ENCODE peak calls at places on chromosome 15, in five cellular contexts. One of them, this sample, is unnamed.

GRCh38 chr15:90681480-90681879 is 35.7 kb upstream of the BLM start:
- DNase-seq in astrocyte of the spinal cord: peak
- DNase-seq in iris pigment epithelial cell: peak
- DNase-seq in GDM1: no peak
- DNase-seq in activated CD4-positive, alpha-beta T cell treated with anti-CD3 and anti-CD28 coated beads, Interleukin-2, amount 50 U/mL, for 24 hours: no peak
- DNase-seq in this sample: no peak

GRCh38 chr15:58299311-58299850 is 132.4 kb upstream of the LIPC start:
- DNase-seq in astrocyte of the spinal cord: peak
- DNase-seq in iris pigment epithelial cell: peak
- DNase-seq in GDM1: no peak
- DNase-seq in activated CD4-positive, alpha-beta T cell treated with anti-CD3 and anti-CD28 coated beads, Interleukin-2, amount 50 U/mL, for 24 hours: no peak
- DNase-seq in this sample: no peak

GRCh38 chr15:42056934-42057743 is 36.3 kb upstream of the PLA2G4E start:
- DNase-seq in astrocyte of the spinal cord: peak
- DNase-seq in iris pigment epithelial cell: peak
- DNase-seq in GDM1: no peak
- DNase-seq in activated CD4-positive, alpha-beta T cell treated with anti-CD3 and anti-CD28 coated beads, Interleukin-2, amount 50 U/mL, for 24 hours: peak
- DNase-seq in this sample: peak

GRCh38 chr15:29379647-29380046 is 110.0 kb upstream of the NSMCE3 start:
- DNase-seq in astrocyte of the spinal cord: no peak
- DNase-seq in iris pigment epithelial cell: no peak
- DNase-seq in GDM1: no peak
- DNase-seq in activated CD4-positive, alpha-beta T cell treated with anti-CD3 and anti-CD28 coated beads, Interleukin-2, amount 50 U/mL, for 24 hours: no peak
- DNase-seq in this sample: no peak

GRCh38 chr15:96053039-96054021 is 277.2 kb upstream of the NR2F2 start:
- DNase-seq in astrocyte of the spinal cord: peak
- DNase-seq in iris pigment epithelial cell: no peak
- DNase-seq in GDM1: no peak
- DNase-seq in activated CD4-positive, alpha-beta T cell treated with anti-CD3 and anti-CD28 coated beads, Interleukin-2, amount 50 U/mL, for 24 hours: no peak
- DNase-seq in this sample: no peak

GRCh38 chr15:62163847-62164499 is 1.1 kb downstream of the C2CD4B start:
- DNase-seq in astrocyte of the spinal cord: no peak
- DNase-seq in iris pigment epithelial cell: no peak
- DNase-seq in GDM1: no peak
- DNase-seq in activated CD4-positive, alpha-beta T cell treated with anti-CD3 and anti-CD28 coated beads, Interleukin-2, amount 50 U/mL, for 24 hours: no peak
- DNase-seq in this sample: no peak

GRCh38 chr15:40844543-40844981 is 714 bp downstream of the SPINT1 start:
- DNase-seq in astrocyte of the spinal cord: no peak
- DNase-seq in iris pigment epithelial cell: no peak
- DNase-seq in GDM1: no peak
- DNase-seq in activated CD4-positive, alpha-beta T cell treated with anti-CD3 and anti-CD28 coated beads, Interleukin-2, amount 50 U/mL, for 24 hours: peak
- DNase-seq in this sample: no peak

GRCh38 chr15:99565031-99565280 is 828 bp upstream of the MEF2A start:
- DNase-seq in astrocyte of the spinal cord: no peak
- DNase-seq in iris pigment epithelial cell: no peak
- DNase-seq in GDM1: no peak
- DNase-seq in activated CD4-positive, alpha-beta T cell treated with anti-CD3 and anti-CD28 coated beads, Interleukin-2, amount 50 U/mL, for 24 hours: no peak
- DNase-seq in this sample: no peak

GRCh38 chr15:74523982-74524381 is 17.0 kb upstream of the ARID3B start:
- DNase-seq in astrocyte of the spinal cord: no peak
- DNase-seq in iris pigment epithelial cell: no peak
- DNase-seq in GDM1: no peak
- DNase-seq in activated CD4-positive, alpha-beta T cell treated with anti-CD3 and anti-CD28 coated beads, Interleukin-2, amount 50 U/mL, for 24 hours: no peak
- DNase-seq in this sample: no peak

GRCh38 chr15:57861039-57861638 is 154.6 kb downstream of the POLR2M start:
- DNase-seq in astrocyte of the spinal cord: peak
- DNase-seq in iris pigment epithelial cell: peak
- DNase-seq in GDM1: peak
- DNase-seq in activated CD4-positive, alpha-beta T cell treated with anti-CD3 and anti-CD28 coated beads, Interleukin-2, amount 50 U/mL, for 24 hours: peak
- DNase-seq in this sample: peak

GRCh38 chr15:37764733-37765191 is 169.7 kb upstream of the TMCO5A start:
- DNase-seq in astrocyte of the spinal cord: peak
- DNase-seq in iris pigment epithelial cell: peak
- DNase-seq in GDM1: peak
- DNase-seq in activated CD4-positive, alpha-beta T cell treated with anti-CD3 and anti-CD28 coated beads, Interleukin-2, amount 50 U/mL, for 24 hours: peak
- DNase-seq in this sample: no peak

GRCh38 chr15:57255751-57256150 is 120.6 kb upstream of the CGNL1 start:
- DNase-seq in astrocyte of the spinal cord: no peak
- DNase-seq in iris pigment epithelial cell: peak
- DNase-seq in GDM1: no peak
- DNase-seq in activated CD4-positive, alpha-beta T cell treated with anti-CD3 and anti-CD28 coated beads, Interleukin-2, amount 50 U/mL, for 24 hours: no peak
- DNase-seq in this sample: no peak

GRCh38 chr15:39153718-39154117 is 427.2 kb upstream of the THBS1 start:
- DNase-seq in astrocyte of the spinal cord: no peak
- DNase-seq in iris pigment epithelial cell: no peak
- DNase-seq in GDM1: no peak
- DNase-seq in activated CD4-positive, alpha-beta T cell treated with anti-CD3 and anti-CD28 coated beads, Interleukin-2, amount 50 U/mL, for 24 hours: no peak
- DNase-seq in this sample: no peak

GRCh38 chr15:36079021-36079420 is 500.4 kb upstream of the CDIN1 start:
- DNase-seq in astrocyte of the spinal cord: no peak
- DNase-seq in iris pigment epithelial cell: no peak
- DNase-seq in GDM1: no peak
- DNase-seq in activated CD4-positive, alpha-beta T cell treated with anti-CD3 and anti-CD28 coated beads, Interleukin-2, amount 50 U/mL, for 24 hours: no peak
- DNase-seq in this sample: no peak

GRCh38 chr15:73677146-73677607 is 7.0 kb upstream of the CD276 start:
- DNase-seq in astrocyte of the spinal cord: peak
- DNase-seq in iris pigment epithelial cell: peak
- DNase-seq in GDM1: no peak
- DNase-seq in activated CD4-positive, alpha-beta T cell treated with anti-CD3 and anti-CD28 coated beads, Interleukin-2, amount 50 U/mL, for 24 hours: peak
- DNase-seq in this sample: peak

GRCh38 chr15:71790081-71790480 is 20.3 kb upstream of the NR2E3 start:
- DNase-seq in astrocyte of the spinal cord: peak
- DNase-seq in iris pigment epithelial cell: peak
- DNase-seq in GDM1: no peak
- DNase-seq in activated CD4-positive, alpha-beta T cell treated with anti-CD3 and anti-CD28 coated beads, Interleukin-2, amount 50 U/mL, for 24 hours: no peak
- DNase-seq in this sample: no peak

GRCh38 chr15:34376856-34377255 is 9.9 kb upstream of the LPCAT4 start:
- DNase-seq in astrocyte of the spinal cord: no peak
- DNase-seq in iris pigment epithelial cell: no peak
- DNase-seq in GDM1: no peak
- DNase-seq in activated CD4-positive, alpha-beta T cell treated with anti-CD3 and anti-CD28 coated beads, Interleukin-2, amount 50 U/mL, for 24 hours: no peak
- DNase-seq in this sample: no peak

GRCh38 chr15:58052334-58052733 is 13.2 kb downstream of the ALDH1A2 start:
- DNase-seq in astrocyte of the spinal cord: no peak
- DNase-seq in iris pigment epithelial cell: no peak
- DNase-seq in GDM1: no peak
- DNase-seq in activated CD4-positive, alpha-beta T cell treated with anti-CD3 and anti-CD28 coated beads, Interleukin-2, amount 50 U/mL, for 24 hours: no peak
- DNase-seq in this sample: no peak

GRCh38 chr15:85324202-85324601 is 56.2 kb upstream of the AKAP13 start:
- DNase-seq in astrocyte of the spinal cord: peak
- DNase-seq in iris pigment epithelial cell: peak
- DNase-seq in GDM1: no peak
- DNase-seq in activated CD4-positive, alpha-beta T cell treated with anti-CD3 and anti-CD28 coated beads, Interleukin-2, amount 50 U/mL, for 24 hours: no peak
- DNase-seq in this sample: no peak

GRCh38 chr15:32747886-32748285 is 30.1 kb downstream of the GREM1 start:
- DNase-seq in astrocyte of the spinal cord: no peak
- DNase-seq in iris pigment epithelial cell: no peak
- DNase-seq in GDM1: no peak
- DNase-seq in activated CD4-positive, alpha-beta T cell treated with anti-CD3 and anti-CD28 coated beads, Interleukin-2, amount 50 U/mL, for 24 hours: no peak
- DNase-seq in this sample: no peak

GRCh38 chr15:77420610-77421369 is at the start of gene HMG20A:
- DNase-seq in astrocyte of the spinal cord: peak
- DNase-seq in iris pigment epithelial cell: peak
- DNase-seq in GDM1: peak
- DNase-seq in activated CD4-positive, alpha-beta T cell treated with anti-CD3 and anti-CD28 coated beads, Interleukin-2, amount 50 U/mL, for 24 hours: peak
- DNase-seq in this sample: peak

GRCh38 chr15:101288905-101289513 is 6.0 kb downstream of the SNRPA1 start:
- DNase-seq in astrocyte of the spinal cord: no peak
- DNase-seq in iris pigment epithelial cell: peak
- DNase-seq in GDM1: peak
- DNase-seq in activated CD4-positive, alpha-beta T cell treated with anti-CD3 and anti-CD28 coated beads, Interleukin-2, amount 50 U/mL, for 24 hours: no peak
- DNase-seq in this sample: peak

GRCh38 chr15:32979710-32980109 is 214.8 kb downstream of the FMN1 start:
- DNase-seq in astrocyte of the spinal cord: peak
- DNase-seq in iris pigment epithelial cell: peak
- DNase-seq in GDM1: no peak
- DNase-seq in activated CD4-positive, alpha-beta T cell treated with anti-CD3 and anti-CD28 coated beads, Interleukin-2, amount 50 U/mL, for 24 hours: no peak
- DNase-seq in this sample: no peak

GRCh38 chr15:92187975-92188374 is 205.7 kb upstream of the ST8SIA2 start:
- DNase-seq in astrocyte of the spinal cord: no peak
- DNase-seq in iris pigment epithelial cell: no peak
- DNase-seq in GDM1: no peak
- DNase-seq in activated CD4-positive, alpha-beta T cell treated with anti-CD3 and anti-CD28 coated beads, Interleukin-2, amount 50 U/mL, for 24 hours: no peak
- DNase-seq in this sample: no peak

GRCh38 chr15:65086680-65087111 is 10.2 kb downstream of the KBTBD13 start:
- DNase-seq in astrocyte of the spinal cord: no peak
- DNase-seq in iris pigment epithelial cell: no peak
- DNase-seq in GDM1: no peak
- DNase-seq in activated CD4-positive, alpha-beta T cell treated with anti-CD3 and anti-CD28 coated beads, Interleukin-2, amount 50 U/mL, for 24 hours: no peak
- DNase-seq in this sample: no peak

GRCh38 chr15:62269504-62269903 is 104.4 kb upstream of the C2CD4B start:
- DNase-seq in astrocyte of the spinal cord: no peak
- DNase-seq in iris pigment epithelial cell: no peak
- DNase-seq in GDM1: no peak
- DNase-seq in activated CD4-positive, alpha-beta T cell treated with anti-CD3 and anti-CD28 coated beads, Interleukin-2, amount 50 U/mL, for 24 hours: no peak
- DNase-seq in this sample: no peak

GRCh38 chr15:94845391-94845718 is 614.0 kb downstream of the MCTP2 start:
- DNase-seq in astrocyte of the spinal cord: no peak
- DNase-seq in iris pigment epithelial cell: no peak
- DNase-seq in GDM1: no peak
- DNase-seq in activated CD4-positive, alpha-beta T cell treated with anti-CD3 and anti-CD28 coated beads, Interleukin-2, amount 50 U/mL, for 24 hours: no peak
- DNase-seq in this sample: no peak

GRCh38 chr15:48602358-48603122 is 43.0 kb downstream of the FBN1 start:
- DNase-seq in astrocyte of the spinal cord: peak
- DNase-seq in iris pigment epithelial cell: peak
- DNase-seq in GDM1: no peak
- DNase-seq in activated CD4-positive, alpha-beta T cell treated with anti-CD3 and anti-CD28 coated beads, Interleukin-2, amount 50 U/mL, for 24 hours: no peak
- DNase-seq in this sample: no peak

This sample was measured in NCI-H1930.